ENCODE peak calls at places on chromosomes 5 and 9, in four cellular contexts. S, L, C and Y are unnamed samples.

GRCh38 chr5:57735754-57736153 is 253.1 kb upstream of the ACTBL2 start:
- DNase-seq in L (no peak), C (no peak), S (no peak), Y (no peak)

GRCh38 chr9:105890046-105890822 is 195.9 kb downstream of the TMEM38B start:
- DNase-seq in S (no peak), L (no peak), C (peak), Y (no peak)

GRCh38 chr5:56993241-56993640 is 41.3 kb upstream of the MIER3 start:
- DNase-seq in L (no peak), C (no peak), S (no peak), Y (no peak)

GRCh38 chr9:111005711-111006482 is 32.4 kb downstream of the LPAR1 start:
- DNase-seq in C (no peak), S (no peak), L (no peak), Y (no peak)

GRCh38 chr5:10162468-10162867 is 87.2 kb downstream of the ATPSCKMT start:
- DNase-seq in L (no peak), C (no peak), S (no peak), Y (no peak)

GRCh38 chr9:86517475-86517874 is 163.3 kb upstream of the TUT7 start:
- DNase-seq in L (no peak), S (no peak), C (no peak), Y (no peak)

GRCh38 chr5:175840050-175840841 is 31.1 kb upstream of the CPLX2 start:
- DNase-seq in C (peak), L (no peak), S (peak), Y (peak)

GRCh38 chr9:95264954-95265615 is 52.4 kb downstream of the FANCC start:
- DNase-seq in L (no peak), S (peak), C (no peak), Y (no peak)

GRCh38 chr5:16551628-16552027 is 65.2 kb downstream of the RETREG1 start:
- DNase-seq in L (no peak), C (no peak), S (no peak), Y (no peak)

GRCh38 chr9:4147476-4148214 is 152.2 kb downstream of the GLIS3 start:
- DNase-seq in S (no peak), L (no peak), C (no peak), Y (no peak)

GRCh38 chr5:174531782-174532191 is 192.6 kb upstream of the MSX2 start:
- DNase-seq in S (no peak), C (peak), L (no peak), Y (no peak)

GRCh38 chr5:33195431-33196128 is 245.2 kb upstream of the TARS1 start:
- DNase-seq in L (no peak), S (no peak), C (no peak), Y (no peak)

GRCh38 chr9:95874303-95874988 is 1.0 kb upstream of the ERCC6L2 start:
- DNase-seq in S (no peak), C (no peak), L (no peak), Y (no peak)

GRCh38 chr5:126806-127205 is 34.8 kb downstream of the PLEKHG4B start:
- DNase-seq in C (no peak), L (no peak), S (no peak), Y (no peak)

GRCh38 chr5:133408322-133408721 is 204.0 kb downstream of the FSTL4 start:
- DNase-seq in S (no peak), L (no peak), C (no peak), Y (no peak)

GRCh38 chr5:163564321-163564924 is 59.0 kb downstream of the MAT2B start:
- DNase-seq in L (peak), S (peak), C (peak), Y (peak)

GRCh38 chr9:37953775-37954437 is 50.0 kb upstream of the SLC25A51 start:
- DNase-seq in C (no peak), S (peak), L (peak), Y (peak)

GRCh38 chr9:133771486-133772482 is 33.6 kb upstream of the SARDH start:
- DNase-seq in L (no peak), C (no peak), S (no peak), Y (no peak)

GRCh38 chr5:136985785-136986475 is 513.2 kb downstream of the SPOCK1 start:
- DNase-seq in L (no peak), S (no peak), C (no peak), Y (no peak)

GRCh38 chr9:129282308-129283211 is 104.5 kb upstream of the IER5L start:
- DNase-seq in L (no peak), C (peak), S (no peak), Y (no peak)

GRCh38 chr9:69584746-69585145 is 87.4 kb downstream of the APBA1 start:
- DNase-seq in L (no peak), S (no peak), C (no peak), Y (no peak)

GRCh38 chr9:137160716-137161557 is 8.9 kb downstream of the LRRC26 start:
- DNase-seq in L (no peak), S (no peak), C (no peak), Y (no peak)

GRCh38 chr5:75671506-75671905 is 45.7 kb downstream of the POC5 start:
- DNase-seq in L (no peak), S (no peak), C (no peak), Y (no peak)

DNA sequence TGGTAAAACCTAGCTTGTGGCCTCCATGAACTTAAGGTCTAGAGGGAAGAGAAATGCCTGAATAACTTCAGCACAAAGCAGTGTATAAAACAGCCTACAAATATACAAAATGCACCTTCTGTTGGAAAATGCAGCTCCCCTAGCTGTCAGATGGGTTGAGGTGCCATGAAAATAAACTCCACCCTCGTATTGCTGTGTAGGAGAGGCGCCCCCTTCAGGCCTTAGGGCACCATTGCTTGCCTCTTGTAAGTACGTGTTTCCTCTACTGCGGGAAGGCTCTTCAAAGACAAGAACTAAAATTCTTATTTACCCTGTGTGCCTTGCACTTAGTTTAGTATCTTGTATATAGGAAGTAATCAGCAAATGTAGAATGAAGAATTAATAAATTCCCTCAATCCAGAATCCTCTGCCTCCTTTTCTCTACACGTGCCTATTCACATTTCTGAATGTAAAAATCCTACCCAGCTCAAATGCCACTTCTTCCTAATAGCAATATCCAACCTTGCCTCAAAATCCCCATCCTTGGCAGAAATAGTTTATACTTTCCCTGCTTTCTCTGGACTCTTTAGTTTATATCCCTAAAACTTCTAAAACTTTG is 393.7 kb upstream of the PDE4D start:
- DNase-seq in L (no peak), S (peak), C (peak), Y (no peak)
- TF ChIP-seq SPI1 in L (no peak), S (no peak), C (no peak), Y (no peak)

GRCh38 chr5:171419663-171420428 is 399 bp downstream of the FGF18 start:
- DNase-seq in S (no peak), C (no peak), L (no peak), Y (peak)
- TF ChIP-seq SPI1 in S (no peak), C (no peak), L (no peak), Y (no peak)

GRCh38 chr5:59536875-59537274 is 356.7 kb downstream of the PDE4D start:
- DNase-seq in L (no peak), C (no peak), S (no peak), Y (no peak)

GRCh38 chr5:59538080-59538479 is 355.4 kb downstream of the PDE4D start:
- DNase-seq in C (no peak), S (no peak), L (no peak), Y (no peak)

GRCh38 chr5:59542841-59543825 is 350.4 kb downstream of the PDE4D start:
- DNase-seq in S (no peak), C (no peak), L (no peak), Y (no peak)

GRCh38 chr5:59543826-59544442 is 349.6 kb downstream of the PDE4D start:
- DNase-seq in S (no peak), C (no peak), L (no peak), Y (no peak)

DNA sequence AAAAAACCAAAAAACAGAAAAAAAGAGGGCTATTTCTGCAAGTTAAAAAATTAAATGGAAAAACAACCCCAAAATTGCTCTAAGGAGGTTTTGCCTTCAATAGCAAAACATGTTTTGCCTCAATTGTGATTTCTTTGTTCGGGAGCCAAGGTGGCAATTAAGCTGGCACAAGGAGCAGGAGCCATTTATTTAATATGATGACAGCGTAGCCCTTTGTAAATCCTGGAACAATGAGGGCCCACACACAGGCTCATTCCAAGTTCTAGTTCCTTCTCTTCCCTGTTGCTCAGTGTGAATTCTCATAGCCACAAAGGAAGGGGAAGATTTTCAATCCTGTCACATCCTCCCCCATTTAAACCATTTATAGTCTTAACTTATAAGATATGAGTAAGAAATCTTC is 353.2 kb downstream of the PDE4D start:
- DNase-seq in C (no peak), L (no peak), S (no peak), Y (no peak)
- TF ChIP-seq SPI1 in C (no peak), L (no peak), S (no peak), Y (no peak)

DNA sequence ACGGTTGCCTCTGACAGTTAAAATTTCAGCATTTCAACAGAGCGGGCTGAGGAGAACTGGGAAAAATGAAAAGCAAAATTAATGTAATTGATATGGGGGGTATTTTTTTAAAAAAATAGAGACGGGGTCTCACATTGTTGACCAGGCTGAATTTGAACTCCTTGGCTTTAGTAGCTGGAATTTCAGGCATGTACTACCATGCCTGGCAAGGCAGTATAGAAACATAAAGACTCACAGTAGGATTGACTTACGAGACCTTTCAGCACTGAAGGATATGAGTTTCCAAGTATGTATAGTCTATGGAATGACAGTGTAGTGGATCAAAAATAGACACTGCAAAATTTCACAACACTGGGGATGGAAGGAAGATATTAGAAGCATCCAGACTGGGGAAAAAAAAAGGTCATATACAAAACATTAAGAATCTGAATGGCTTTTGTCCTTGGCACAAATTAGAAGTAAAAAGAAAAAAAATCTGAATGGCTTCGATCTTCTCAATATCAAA is 6.8 kb downstream of the DCP2 start:
- DNase-seq in L (no peak), C (no peak), S (no peak), Y (no peak)
- TF ChIP-seq SPI1 in L (no peak), C (no peak), S (no peak), Y (no peak)

DNA sequence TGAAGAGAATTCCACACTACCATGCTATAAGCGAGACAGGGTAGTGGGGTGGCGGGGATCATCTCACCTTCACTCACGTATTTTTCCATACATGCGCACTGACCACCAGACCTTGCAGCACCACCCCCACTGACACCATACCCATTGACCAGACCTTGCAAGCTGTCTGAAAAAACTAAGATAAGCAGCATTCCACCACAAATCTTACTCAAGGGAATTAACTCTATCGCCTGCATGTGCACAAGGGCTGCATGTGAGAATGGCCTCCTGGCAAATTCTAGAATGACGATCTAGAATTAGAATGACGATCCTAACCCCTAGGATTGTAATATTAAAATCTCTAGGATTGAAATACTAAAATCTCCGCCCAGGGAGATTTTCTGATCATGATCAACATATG is 11.8 kb downstream of the SOX30 start:
- DNase-seq in L (no peak), S (no peak), C (no peak), Y (no peak)
- TF ChIP-seq SPI1 in L (no peak), S (no peak), C (no peak), Y (no peak)

DNA sequence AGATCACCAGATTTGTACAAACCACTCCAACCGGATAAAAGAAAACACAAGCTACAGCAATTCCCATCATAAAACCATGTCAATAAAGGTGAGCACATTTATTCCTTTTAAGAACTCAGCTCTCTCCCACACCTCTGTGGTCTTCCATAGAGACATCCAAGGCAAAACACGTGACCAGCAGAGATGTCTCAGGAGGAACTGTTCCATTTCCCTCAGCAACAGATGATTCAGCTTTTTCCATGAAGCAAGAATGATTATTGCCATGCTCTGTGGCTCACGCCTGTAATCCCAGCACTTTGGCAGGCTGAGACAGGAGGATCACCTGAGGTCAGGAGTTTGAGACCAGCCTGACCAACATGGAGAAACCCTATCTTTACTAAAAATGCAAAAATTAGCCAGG is 15.8 kb downstream of the GZMK start:
- DNase-seq in S (no peak), L (no peak), C (no peak), Y (no peak)
- TF ChIP-seq SPI1 in S (no peak), L (no peak), C (no peak), Y (no peak)

DNA sequence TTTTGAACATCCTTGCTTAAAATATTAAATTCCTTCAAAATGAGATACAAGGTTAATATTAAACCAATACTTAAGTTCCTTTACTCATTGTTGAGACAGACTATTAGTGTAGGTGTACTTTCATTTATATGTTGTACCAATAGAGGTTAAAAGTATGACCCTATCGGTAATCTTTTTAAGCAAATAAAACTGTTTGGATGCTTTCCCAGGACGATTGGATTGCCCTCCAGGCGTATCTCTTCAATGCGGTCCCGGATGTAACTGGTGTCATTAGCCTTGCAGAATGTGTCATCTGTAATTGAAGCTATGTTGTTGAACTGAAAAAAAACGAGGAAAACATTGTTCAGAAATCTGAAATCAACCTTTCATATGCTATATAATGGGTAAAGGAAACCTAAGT is 18.9 kb downstream of the OGN start:
- DNase-seq in S (no peak), C (no peak), L (no peak), Y (no peak)
- TF ChIP-seq SPI1 in S (no peak), C (no peak), L (no peak), Y (no peak)

DNA sequence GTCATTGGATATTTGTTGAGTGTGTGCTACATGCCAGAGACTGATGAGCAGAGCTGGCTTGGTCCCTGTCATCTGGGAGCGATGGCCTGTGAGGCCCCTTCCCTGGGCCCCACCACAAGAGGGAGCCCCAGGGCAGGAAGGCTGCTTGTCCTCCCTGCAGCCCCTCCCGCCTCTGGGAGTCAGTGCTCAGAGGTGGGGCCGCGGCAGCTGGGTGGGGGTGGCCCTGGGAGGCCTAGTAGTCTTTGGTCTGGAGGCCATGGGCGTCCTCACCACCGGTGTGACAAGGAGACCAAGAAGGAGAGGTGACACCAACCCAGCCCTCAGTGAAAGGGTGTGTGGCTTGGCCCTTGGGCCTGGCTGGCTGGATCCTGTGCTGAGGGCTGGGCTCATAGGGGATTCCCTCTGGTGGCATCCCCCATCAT is 166.4 kb downstream of the GAPVD1 start:
- DNase-seq in S (peak), L (no peak), C (peak), Y (peak)
- TF ChIP-seq SPI1 in S (no peak), L (no peak), C (no peak), Y (no peak)

GRCh38 chr9:107172979-107173347 is 110.1 kb upstream of the RAD23B start:
- DNase-seq in C (no peak), S (no peak), L (peak), Y (no peak)

GRCh38 chr9:107170801-107171200 is 112.3 kb upstream of the RAD23B start:
- DNase-seq in C (no peak), L (no peak), S (no peak), Y (no peak)

GRCh38 chr9:107174441-107174840 is 108.6 kb upstream of the RAD23B start:
- DNase-seq in S (no peak), C (no peak), L (no peak), Y (no peak)

GRCh38 chr9:107173422-107174180 is 109.5 kb upstream of the RAD23B start:
- DNase-seq in L (no peak), S (no peak), C (no peak), Y (no peak)

DNA sequence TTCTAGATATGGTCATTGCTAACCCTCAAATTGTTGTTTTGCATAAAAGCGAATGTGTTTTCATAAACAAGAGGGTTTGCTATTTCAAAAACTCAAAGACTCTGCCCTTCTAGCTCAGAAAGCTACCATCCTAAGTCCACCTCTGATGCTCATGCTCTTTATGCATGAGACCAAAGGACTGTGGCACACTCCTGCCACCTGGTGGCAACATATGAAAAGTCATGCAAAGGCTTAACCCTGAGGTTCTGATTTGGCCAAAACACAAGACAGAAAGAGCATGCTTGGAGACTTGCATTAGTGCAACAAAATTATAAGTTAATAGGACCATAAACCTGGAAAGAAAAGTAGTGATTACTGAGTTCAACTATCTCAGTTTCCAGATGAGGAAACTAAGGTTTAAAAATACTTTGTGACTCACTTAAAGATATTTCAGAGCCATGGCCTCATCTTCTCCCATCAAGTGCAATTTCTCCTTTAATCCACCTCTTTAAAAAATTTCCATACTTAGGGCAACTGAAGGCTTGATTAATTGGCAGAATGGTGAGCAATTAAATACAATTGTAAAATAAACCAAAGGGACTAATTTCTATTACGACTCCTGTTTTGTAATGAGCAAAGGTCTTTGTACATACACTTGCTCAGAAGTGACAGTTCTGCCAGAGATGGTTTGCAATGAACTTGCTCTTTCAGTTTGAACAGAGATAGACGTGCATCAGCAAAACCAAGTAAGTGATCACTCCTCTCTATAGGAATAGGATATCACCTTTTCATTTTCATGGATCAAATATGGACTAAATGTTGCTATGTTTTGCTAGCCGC is 110.7 kb upstream of the RAD23B start:
- DNase-seq in C (peak), S (peak), L (peak), Y (peak)
- TF ChIP-seq SPI1 in C (no peak), S (no peak), L (no peak), Y (no peak)

GRCh38 chr9:93600504-93600903 is 24.1 kb downstream of the PHF2 start:
- DNase-seq in S (no peak), C (no peak), L (no peak), Y (no peak)
- TF ChIP-seq SPI1 in S (no peak), C (no peak), L (no peak), Y (no peak)